ENCODE peak calls at places on chromosomes 12 and 14, in six cellular contexts. Y is esophagus muscularis mucosa, B is uterus, V is pancreas, J is OCI-LY7, W is GM23248. S is an unnamed sample. For H3K4me1, the result is how much of the 10 kb centered on the place peaks cover.

GRCh38 chr12:53990311-53991076 is 5.5 kb downstream of the HOXC10 start:
- DNase-seq in J (no peak), W (peak), B (no peak), V (no peak), Y (no peak), S (no peak)

GRCh38 chr12:1716215-1716862 is 25.5 kb downstream of the ADIPOR2 start:
- DNase-seq in J (no peak), B (no peak), W (peak), V (no peak), Y (no peak), S (no peak)

GRCh38 chr12:124518051-124518932 is 49.1 kb downstream of the NCOR2 start:
- DNase-seq in B (peak), Y (peak), W (peak), J (no peak), V (peak), S (peak)

GRCh38 chr12:28237423-28237822 is 47.2 kb downstream of the CCDC91 start:
- DNase-seq in Y (no peak), V (no peak), B (no peak), W (peak), J (no peak), S (no peak)

GRCh38 chr14:20477211-20477876 is 8.1 kb downstream of the PNP start:
- DNase-seq in B (no peak), W (peak), Y (no peak), V (no peak), J (peak), S (no peak)

GRCh38 chr12:6229823-6230222 is 29.6 kb downstream of the CD9 start:
- DNase-seq in W (peak), J (no peak), B (peak), Y (no peak), V (no peak), S (peak)

GRCh38 chr12:4257442-4257841 is 16.1 kb upstream of the CCND2 start:
- DNase-seq in Y (peak), V (no peak), J (no peak), B (no peak), W (no peak), S (no peak)

GRCh38 chr14:101963052-101963451 is 1.3 kb upstream of the DYNC1H1 start:
- DNase-seq in W (no peak), B (no peak), J (no peak), V (peak), Y (no peak), S (no peak)

GRCh38 chr12:106892075-106892474 is 63.6 kb upstream of the TMEM263 start:
- DNase-seq in B (no peak), W (no peak), Y (no peak), J (no peak), V (no peak), S (peak)

GRCh38 chr14:61398221-61398620 is 76.8 kb downstream of the PRKCH start:
- DNase-seq in J (no peak), V (no peak), Y (no peak), B (no peak), W (no peak), S (no peak)

GRCh38 chr12:128970941-128971340 is 117.7 kb downstream of the GLT1D1 start:
- DNase-seq in Y (no peak), V (no peak), J (no peak), B (no peak), W (no peak), S (no peak)

GRCh38 chr12:68224613-68225285 is 861 bp downstream of the IL26 start:
- DNase-seq in V (no peak), B (no peak), W (peak), J (no peak), Y (no peak), S (no peak)

GRCh38 chr14:100594625-100594951 is 7.4 kb upstream of the BEGAIN start:
- DNase-seq in B (no peak), V (no peak), W (no peak), Y (no peak), J (no peak), S (no peak)

GRCh38 chr14:105375635-105376057 is 22.7 kb upstream of the TEX22 start:
- DNase-seq in Y (no peak), V (no peak), W (peak), J (peak), B (no peak), S (no peak)

GRCh38 chr14:100147181-100147631 is 12.2 kb downstream of the DEGS2 start:
- DNase-seq in B (no peak), J (peak), V (no peak), Y (no peak), W (no peak), S (no peak)

GRCh38 chr12:88665051-88665450 is 84.8 kb upstream of the KITLG start:
- DNase-seq in J (no peak), Y (no peak), V (no peak), B (no peak), W (peak), S (no peak)

GRCh38 chr14:105281354-105282097 is 19.3 kb downstream of the BRF1 start:
- DNase-seq in J (peak), V (no peak), B (no peak), Y (no peak), W (peak), S (no peak)

GRCh38 chr14:34655959-34656358 is 26.0 kb upstream of the SNX6 start:
- DNase-seq in Y (no peak), J (no peak), B (no peak), V (no peak), W (no peak), S (no peak)

DNA sequence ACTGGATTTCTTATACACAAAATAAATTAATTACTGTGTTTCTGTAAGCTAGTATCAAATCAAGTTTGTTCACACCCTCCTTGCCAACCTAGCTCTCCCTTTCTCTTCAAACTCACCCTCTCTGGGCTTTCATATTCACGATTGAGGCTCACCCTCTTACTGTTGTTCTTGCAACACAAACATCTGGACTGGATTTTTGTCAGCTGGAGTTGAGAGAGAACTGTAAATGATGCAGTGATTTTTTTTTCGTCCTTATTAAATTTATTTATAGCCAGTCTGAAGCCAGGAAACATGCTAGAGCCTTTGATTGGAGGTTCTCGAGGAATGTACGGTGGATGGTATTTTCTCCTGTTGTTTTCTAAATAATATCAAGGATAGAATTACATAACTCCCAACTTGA is 485.1 kb downstream of the ZFP36L1 start:
- DNase-seq in V (no peak), W (peak), Y (no peak), B (no peak), J (no peak), S (no peak)
- H3K4me1 ChIP-seq in V (under half), W (under half), Y (under half), B (under half), J (half or more), S (under half)

DNA sequence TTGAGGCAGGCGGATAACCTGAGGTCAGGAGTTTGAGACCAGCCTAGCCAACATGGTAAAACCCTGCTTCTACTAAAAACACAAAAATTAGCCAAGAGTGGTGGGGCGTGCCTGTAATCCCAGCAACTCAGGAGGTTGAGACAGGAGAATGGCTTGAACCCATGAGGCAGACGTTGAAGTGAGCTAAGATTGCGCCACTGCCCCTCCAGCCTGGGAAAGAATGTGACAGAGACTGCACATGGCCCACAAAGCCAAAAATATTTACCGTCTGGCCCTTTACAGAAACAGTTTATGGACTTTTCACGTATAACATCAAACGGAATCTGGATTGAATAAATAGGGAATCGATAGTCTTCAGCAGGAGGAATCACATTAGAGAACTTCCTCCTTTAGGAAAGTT is 3.5 kb downstream of the RSRC2 start:
- DNase-seq in V (no peak), W (peak), Y (no peak), J (no peak), B (no peak), S (no peak)
- H3K4me3 ChIP-seq in V (peak), W (peak), Y (peak), J (peak), B (no peak), S (peak)

DNA sequence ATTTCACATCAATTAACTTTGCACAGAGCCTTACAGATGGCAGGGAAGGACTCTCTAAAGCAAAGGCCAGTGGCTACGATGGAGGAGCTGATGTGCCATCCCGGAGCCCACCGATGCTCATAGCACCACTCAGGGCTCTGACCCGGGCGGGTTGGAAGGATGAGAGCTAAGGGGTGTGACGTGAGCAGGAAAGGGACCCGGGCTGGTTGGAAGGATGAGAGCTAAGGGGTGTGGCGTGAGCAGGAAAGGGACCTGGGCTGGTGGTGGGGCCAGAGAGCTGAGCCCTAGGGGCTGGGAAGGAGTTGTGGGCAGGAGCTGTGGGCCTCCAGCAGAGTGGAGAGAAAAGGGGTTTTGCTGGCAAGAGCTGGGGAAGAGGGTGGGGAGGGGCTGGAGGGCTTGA is 3.8 kb upstream of the FBRSL1 start:
- DNase-seq in B (no peak), Y (no peak), W (no peak), J (no peak), V (no peak), S (no peak)
- H3K27ac ChIP-seq in B (no peak), Y (no peak), W (no peak), J (no peak), V (no peak), S (no peak)

GRCh38 chr12:105226219-105226618 is 9.8 kb downstream of the APPL2 start:
- DNase-seq in Y (no peak), J (no peak), B (peak), V (no peak), W (peak), S (peak)
- H3K4me1 ChIP-seq in Y (half or more), J (under half), B (under half), V (under half), W (half or more), S (under half)

S was measured in transverse colon.